ENCODE peak calls at places on chromosomes 2 and 18, in six cellular contexts. W, D, C, L, F and Q are unnamed samples.
A peak's percentile ranks its signal among the peaks of the same experiment; 100 is the strongest.

GRCh38 chr2:19722486-19723420 is 179.0 kb downstream of the TTC32 start:
- DNase-seq in W (no peak), D (no peak), C (peak; percentile 11), L (no peak), F (no peak), Q (no peak)

GRCh38 chr2:41434991-41435390 is 612.8 kb upstream of the PKDCC start:
- DNase-seq in W (no peak), D (no peak), C (no peak), L (no peak), F (no peak), Q (no peak)

GRCh38 chr2:16077601-16078000 is 137.3 kb downstream of the MYCN start:
- DNase-seq in W (no peak), D (no peak), C (no peak), L (no peak), F (no peak), Q (no peak)

GRCh38 chr18:60549338-60549960 is 176.9 kb upstream of the MC4R start:
- DNase-seq in W (no peak), D (no peak), C (peak; percentile 96), L (peak; percentile 75), F (peak; percentile 79), Q (no peak)

GRCh38 chr2:189222440-189222839 is 42.9 kb upstream of the COL5A2 start:
- DNase-seq in W (no peak), D (no peak), C (no peak), L (no peak), F (peak; percentile 51), Q (no peak)

GRCh38 chr18:21896732-21897336 is 156.2 kb downstream of the MIB1 start:
- DNase-seq in W (no peak), D (no peak), C (no peak), L (no peak), F (no peak), Q (no peak)

GRCh38 chr2:202036601-202037037 is 3.0 kb downstream of the FZD7 start:
- DNase-seq in W (no peak), D (no peak), C (no peak), L (no peak), F (peak; percentile 36), Q (no peak)

GRCh38 chr18:61948196-61948800 is 55.5 kb upstream of the RNF152 start:
- DNase-seq in W (no peak), D (no peak), C (no peak), L (peak; percentile 55), F (peak; percentile 59), Q (no peak)

GRCh38 chr2:41854227-41854626 is 193.6 kb upstream of the PKDCC start:
- DNase-seq in W (no peak), D (no peak), C (no peak), L (peak; percentile 93), F (no peak), Q (no peak)

GRCh38 chr18:5155180-5155906 is 41.7 kb downstream of the AKAIN1 start:
- DNase-seq in W (no peak), D (no peak), C (no peak), L (no peak), F (no peak), Q (no peak)

GRCh38 chr18:63956755-63957154 is 7.7 kb downstream of the HMSD start:
- DNase-seq in W (no peak), D (no peak), C (no peak), L (no peak), F (no peak), Q (no peak)

GRCh38 chr2:238669581-238670340 is 178.1 kb upstream of the TWIST2 start:
- DNase-seq in W (no peak), D (no peak), C (no peak), L (no peak), F (peak; percentile 28), Q (no peak)

GRCh38 chr2:34652636-34653035 is 1053.5 kb upstream of the FAM98A start:
- DNase-seq in W (no peak), D (no peak), C (no peak), L (peak; percentile 12), F (peak; percentile 15), Q (no peak)

GRCh38 chr2:230931556-230932231 is 6.7 kb upstream of the GPR55 start:
- DNase-seq in W (peak; percentile 5), D (no peak), C (no peak), L (no peak), F (no peak), Q (no peak)

GRCh38 chr18:42028232-42028832 is 73.3 kb downstream of the PIK3C3 start:
- DNase-seq in W (peak; percentile 41), D (no peak), C (peak; percentile 29), L (peak; percentile 46), F (peak; percentile 48), Q (no peak)

GRCh38 chr2:99595373-99595772 is 105.6 kb upstream of the REV1 start:
- DNase-seq in W (no peak), D (no peak), C (no peak), L (no peak), F (no peak), Q (no peak)

GRCh38 chr2:177622516-177622915 is 229.9 kb downstream of the AGPS start:
- DNase-seq in W (no peak), D (no peak), C (no peak), L (no peak), F (no peak), Q (no peak)

GRCh38 chr2:51387235-51387634 is 355.3 kb upstream of the NRXN1 start:
- DNase-seq in W (no peak), D (no peak), C (no peak), L (peak; percentile 1), F (peak; percentile 92), Q (no peak)

GRCh38 chr2:62270728-62271127 is 74.8 kb downstream of the B3GNT2 start:
- DNase-seq in W (no peak), D (no peak), C (peak; percentile 29), L (no peak), F (peak; percentile 44), Q (peak; percentile 52)

GRCh38 chr2:63488118-63488713 is 100.1 kb downstream of the WDPCP start:
- DNase-seq in W (peak; percentile 27), D (no peak), C (peak; percentile 40), L (peak; percentile 18), F (peak; percentile 49), Q (no peak)

GRCh38 chr2:211132586-211132985 is 576.2 kb downstream of the CPS1 start:
- DNase-seq in W (no peak), D (no peak), C (no peak), L (peak; percentile 27), F (peak; percentile 83), Q (no peak)

GRCh38 chr2:219656523-219656922 is 29.1 kb downstream of the SLC4A3 start:
- DNase-seq in W (no peak), D (no peak), C (no peak), L (peak; percentile 79), F (peak; percentile 42), Q (no peak)

GRCh38 chr2:80126596-80127189 is 177.9 kb downstream of the LRRTM1 start:
- DNase-seq in W (no peak), D (no peak), C (no peak), L (peak; percentile 19), F (peak; percentile 3), Q (no peak)

GRCh38 chr2:85111819-85112281 is 21.3 kb upstream of the TCF7L1 start:
- DNase-seq in W (no peak), D (no peak), C (no peak), L (peak; percentile 77), F (peak; percentile 42), Q (no peak)

GRCh38 chr18:70261141-70261788 is 27.6 kb upstream of the SOCS6 start:
- DNase-seq in W (no peak), D (no peak), C (no peak), L (no peak), F (no peak), Q (no peak)

GRCh38 chr2:109069430-109070194 is 59.4 kb upstream of the SH3RF3 start:
- DNase-seq in W (no peak), D (peak; percentile 35), C (no peak), L (no peak), F (no peak), Q (peak; percentile 72)

GRCh38 chr2:170845343-170845742 is 28.7 kb downstream of the GAD1 start:
- DNase-seq in W (no peak), D (no peak), C (no peak), L (no peak), F (no peak), Q (no peak)